ENCODE peak calls at places on chromosomes 16 and 17, in nine cellular contexts. F is coronary artery; S is CD8-positive, alpha-beta T cell; C is neural progenitor cell; L is cardiac muscle cell; G is upper lobe of right lung; O is B cell; Z is cardiac fibroblast; X is endothelial cell of umbilical vein. P is an unnamed sample.

GRCh38 chr16:22375117-22375962 is 921 bp upstream of the CDR2 start:
- DNase-seq in S (no peak), Z (no peak), F (no peak), L (no peak), X (no peak), C (peak), O (no peak), G (no peak), P (no peak)

GRCh38 chr17:13140750-13141149 is 122.9 kb upstream of the ELAC2 start:
- DNase-seq in Z (no peak), O (no peak), C (peak), G (no peak), F (no peak), S (no peak), X (no peak), L (peak), P (no peak)

GRCh38 chr17:2101448-2102257 is 46.8 kb downstream of the HIC1 start:
- DNase-seq in Z (no peak), G (peak), S (peak), F (no peak), L (no peak), X (no peak), C (no peak), O (peak), P (no peak)

GRCh38 chr17:79970576-79971068 is 65.0 kb downstream of the TBC1D16 start:
- DNase-seq in O (peak), C (peak), X (no peak), F (peak), Z (peak), L (peak), G (peak), S (no peak), P (no peak)

GRCh38 chr17:73191443-73192218 is 1.2 kb upstream of the COG1 start:
- DNase-seq in G (peak), L (peak), X (peak), Z (peak), F (no peak), C (peak), O (peak), S (peak), P (peak)

GRCh38 chr17:27608330-27609230 is 22.4 kb upstream of the LGALS9 start:
- DNase-seq in X (no peak), L (no peak), G (no peak), F (no peak), Z (no peak), S (no peak), C (no peak), O (no peak), P (no peak)

GRCh38 chr17:19448341-19449268 is 37.6 kb downstream of the RNF112 start:
- DNase-seq in F (no peak), X (peak), L (peak), Z (peak), G (no peak), O (no peak), C (no peak), S (no peak), P (no peak)

GRCh38 chr17:50565559-50566350 is 5.2 kb downstream of the CACNA1G start:
- DNase-seq in S (no peak), C (peak), G (no peak), O (no peak), L (peak), F (no peak), X (no peak), Z (peak), P (no peak)

GRCh38 chr16:9286930-9287329 is 195.5 kb downstream of the HAPSTR1 start:
- DNase-seq in F (no peak), C (no peak), Z (no peak), O (no peak), L (no peak), G (no peak), X (no peak), S (no peak), P (no peak)

GRCh38 chr17:44222112-44222869 is 2.8 kb upstream of the UBTF start:
- DNase-seq in L (peak), C (peak), X (peak), S (peak), O (peak), Z (peak), G (peak), F (peak), P (peak)

GRCh38 chr17:47895254-47895855 is 681 bp upstream of the SP2 start:
- DNase-seq in F (no peak), L (no peak), C (no peak), O (no peak), Z (peak), X (no peak), S (no peak), G (peak), P (no peak)

GRCh38 chr16:21179126-21179982 is 20.9 kb downstream of the LDAF1 start:
- DNase-seq in X (no peak), S (no peak), L (no peak), C (no peak), O (no peak), G (no peak), F (no peak), Z (no peak), P (no peak)

GRCh38 chr17:66397486-66397885 is 95.1 kb downstream of the PRKCA start:
- DNase-seq in Z (no peak), L (no peak), S (no peak), C (no peak), F (no peak), X (no peak), O (no peak), G (no peak), P (no peak)

GRCh38 chr17:32936894-32937500 is 9.0 kb downstream of the TMEM98 start:
- DNase-seq in S (peak), O (peak), F (no peak), Z (peak), L (peak), C (peak), G (peak), X (peak), P (peak)

GRCh38 chr17:412211-413015 is 59.8 kb upstream of the RPH3AL start:
- DNase-seq in S (peak), Z (peak), F (no peak), O (peak), C (peak), G (no peak), X (peak), L (peak), P (peak)

GRCh38 chr16:24013733-24014645 is 178.2 kb downstream of the PRKCB start:
- DNase-seq in L (no peak), S (peak), G (no peak), O (peak), F (no peak), X (no peak), Z (no peak), C (no peak), P (peak)

GRCh38 chr17:73533127-73533526 is 111.1 kb downstream of the SDK2 start:
- DNase-seq in Z (no peak), G (no peak), X (no peak), L (no peak), F (no peak), C (no peak), S (no peak), O (no peak), P (no peak)

GRCh38 chr17:48814504-48814903 is 2.5 kb downstream of the TTLL6 start:
- DNase-seq in Z (peak), S (peak), G (peak), L (peak), X (peak), O (peak), F (no peak), C (peak), P (peak)

GRCh38 chr17:78226752-78227454 is 4.5 kb upstream of the TMEM235 start:
- DNase-seq in F (no peak), S (no peak), L (no peak), X (peak), Z (no peak), C (no peak), G (no peak), O (no peak), P (no peak)

GRCh38 chr17:44533533-44534246 is 23.6 kb upstream of the FZD2 start:
- DNase-seq in L (peak), S (peak), Z (peak), X (peak), C (peak), O (peak), F (peak), G (peak), P (peak)

GRCh38 chr17:74471341-74471740 is 4.9 kb downstream of the CD300A start:
- DNase-seq in S (no peak), L (no peak), C (no peak), F (no peak), G (no peak), Z (no peak), X (no peak), O (no peak), P (no peak)

GRCh38 chr17:48012151-48012520 is 25.5 kb downstream of the COPZ2 start:
- DNase-seq in O (peak), F (no peak), S (no peak), G (peak), L (peak), Z (no peak), C (peak), X (peak), P (peak)

GRCh38 chr16:79645701-79646100 is 45.2 kb upstream of the MAF start:
- DNase-seq in X (no peak), L (no peak), C (no peak), Z (no peak), O (no peak), S (no peak), F (no peak), G (no peak), P (no peak)

GRCh38 chr17:79223471-79223870 is 148.8 kb downstream of the ENGASE start:
- DNase-seq in O (no peak), Z (no peak), C (peak), L (no peak), G (no peak), F (no peak), X (no peak), S (no peak), P (no peak)

GRCh38 chr16:31698901-31699300 is 171.2 kb downstream of the AHSP start:
- DNase-seq in Z (no peak), X (no peak), L (no peak), O (no peak), F (no peak), C (no peak), S (no peak), G (no peak), P (no peak)

GRCh38 chr16:55559233-55559632 is 7.3 kb upstream of the CAPNS2 start:
- DNase-seq in C (no peak), F (no peak), S (no peak), G (no peak), L (peak), Z (peak), O (no peak), X (peak), P (no peak)

GRCh38 chr17:6435968-6436367 is 1.0 kb upstream of the AIPL1 start:
- DNase-seq in X (peak), Z (peak), C (peak), L (peak), O (no peak), G (peak), F (no peak), S (peak), P (peak)

GRCh38 chr16:85676466-85676865 is 12.3 kb downstream of the GINS2 start:
- DNase-seq in F (no peak), S (no peak), Z (no peak), X (no peak), C (no peak), O (no peak), L (no peak), G (no peak), P (no peak)

GRCh38 chr17:15651001-15651582 is 31.6 kb upstream of the FBXW10B start:
- DNase-seq in C (no peak), G (no peak), X (no peak), F (peak), S (no peak), Z (no peak), L (no peak), O (no peak), P (peak)

GRCh38 chr16:47848481-47849109 is 307.2 kb downstream of the ABCC12 start:
- DNase-seq in O (no peak), F (no peak), C (peak), X (no peak), Z (peak), G (no peak), S (no peak), L (peak), P (no peak)

GRCh38 chr16:69542974-69543373 is 22.8 kb upstream of the NFAT5 start:
- DNase-seq in Z (peak), S (no peak), C (no peak), O (no peak), X (no peak), L (peak), G (no peak), F (no peak), P (no peak)

GRCh38 chr17:80146121-80147034 is 550 bp downstream of the EIF4A3 start:
- DNase-seq in L (peak), G (no peak), C (peak), Z (peak), O (no peak), F (no peak), X (peak), S (no peak), P (no peak)

DNA sequence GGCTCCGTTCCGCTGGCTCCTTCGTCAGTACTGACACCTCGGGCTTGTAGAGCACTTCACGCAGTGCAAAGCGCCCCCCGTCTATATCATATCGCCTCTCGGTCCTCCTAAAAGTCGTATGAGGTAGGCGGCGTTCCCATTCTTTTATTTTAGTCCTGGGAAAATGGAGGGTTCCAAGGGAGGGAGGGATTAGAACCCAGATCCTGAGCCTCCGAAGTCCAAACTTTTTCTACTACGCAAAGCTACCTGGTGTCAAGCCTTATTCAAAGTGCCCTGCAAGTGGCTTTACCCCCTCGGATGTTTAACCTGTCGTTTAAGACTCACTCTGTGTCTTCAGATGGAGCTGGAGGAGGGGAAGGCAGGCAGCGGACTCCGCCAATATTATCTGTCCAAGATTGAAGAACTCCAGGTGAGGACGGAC is 348 bp upstream of the FTSJ3 start:
- DNase-seq in X (no peak), Z (no peak), L (no peak), O (no peak), C (no peak), S (no peak), F (no peak), G (no peak), P (no peak)
- TF ChIP-seq CTCF in X (no peak), Z (no peak), L (no peak), O (peak), C (no peak), S (peak), F (no peak), G (no peak), P (no peak)

GRCh38 chr16:88005148-88005547 is 53.9 kb downstream of the BANP start:
- DNase-seq in O (peak), S (no peak), C (peak), X (no peak), L (no peak), F (no peak), G (no peak), Z (no peak), P (no peak)
- TF ChIP-seq CTCF in O (peak), S (no peak), C (peak), X (peak), L (no peak), F (no peak), G (no peak), Z (peak), P (peak)

DNA sequence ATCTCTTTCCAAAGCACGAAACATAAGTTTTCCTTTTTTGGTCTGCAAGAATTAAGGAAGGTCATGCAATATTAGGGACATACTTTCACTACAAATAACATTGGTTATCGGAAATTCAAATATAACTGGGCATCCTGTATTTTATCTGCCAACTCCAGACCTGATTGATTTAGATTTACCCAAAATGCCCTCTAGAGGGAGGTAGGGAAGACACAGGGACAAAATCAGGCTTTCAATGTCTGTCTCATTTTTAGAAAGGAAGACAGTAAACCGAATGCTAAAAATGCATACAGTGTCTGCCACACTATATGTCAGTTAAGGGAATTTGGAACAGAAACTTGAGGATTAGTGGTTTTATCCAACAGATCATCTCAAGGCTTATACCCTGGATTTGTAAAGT is 161.7 kb upstream of the SOX9 start:
- DNase-seq in X (no peak), F (no peak), C (peak), L (peak), S (no peak), O (no peak), Z (peak), G (no peak), P (no peak)
- TF ChIP-seq CTCF in X (no peak), F (no peak), C (peak), L (peak), S (no peak), O (no peak), Z (peak), G (peak), P (no peak)

GRCh38 chr16:1154291-1154886 is 1.5 kb downstream of the CACNA1H start:
- DNase-seq in O (no peak), S (no peak), L (no peak), C (peak), Z (no peak), F (no peak), X (no peak), G (no peak), P (no peak)

GRCh38 chr16:1153480-1154160 is 714 bp downstream of the CACNA1H start:
- DNase-seq in X (no peak), O (no peak), C (peak), F (no peak), Z (no peak), L (no peak), S (no peak), G (no peak), P (no peak)

GRCh38 chr16:1152123-1152638 is 725 bp upstream of the CACNA1H start:
- DNase-seq in C (peak), S (peak), X (no peak), Z (no peak), G (no peak), L (no peak), O (peak), F (no peak), P (no peak)

GRCh38 chr16:1151424-1152122 is 1.3 kb upstream of the CACNA1H start:
- DNase-seq in X (no peak), O (no peak), G (no peak), C (no peak), S (no peak), L (no peak), F (no peak), Z (no peak), P (no peak)

GRCh38 chr16:1152651-1153259 is at the start of gene CACNA1H:
- DNase-seq in Z (no peak), F (no peak), C (peak), L (no peak), X (no peak), O (no peak), G (no peak), S (peak), P (no peak)
- TF ChIP-seq CTCF in Z (no peak), F (no peak), C (peak), L (no peak), X (peak), O (peak), G (peak), S (peak), P (no peak)

DNA sequence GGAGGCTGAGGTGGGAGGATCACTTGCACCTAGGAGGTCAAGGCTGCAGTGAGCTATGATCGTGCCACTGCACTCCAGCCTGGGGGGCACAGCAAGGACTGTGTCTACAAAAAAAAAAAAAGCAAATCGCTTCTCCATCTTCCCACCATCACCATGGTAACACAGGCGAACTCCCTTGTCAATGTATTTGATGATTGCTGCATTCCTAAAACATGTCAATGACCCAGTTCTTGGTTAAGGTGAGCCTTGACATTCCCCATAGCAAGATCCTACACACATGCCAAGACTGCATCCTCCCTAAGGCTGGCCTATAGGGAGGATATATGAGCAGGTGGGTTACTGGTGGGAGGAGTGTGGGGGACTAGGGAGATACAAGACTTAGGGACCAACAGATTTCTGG is 12.2 kb downstream of the CNTNAP1 start:
- DNase-seq in L (no peak), G (no peak), S (no peak), X (no peak), F (no peak), C (no peak), O (no peak), Z (no peak), P (no peak)
- TF ChIP-seq CTCF in L (no peak), G (no peak), S (no peak), X (no peak), F (no peak), C (no peak), O (no peak), Z (no peak), P (no peak)

DNA sequence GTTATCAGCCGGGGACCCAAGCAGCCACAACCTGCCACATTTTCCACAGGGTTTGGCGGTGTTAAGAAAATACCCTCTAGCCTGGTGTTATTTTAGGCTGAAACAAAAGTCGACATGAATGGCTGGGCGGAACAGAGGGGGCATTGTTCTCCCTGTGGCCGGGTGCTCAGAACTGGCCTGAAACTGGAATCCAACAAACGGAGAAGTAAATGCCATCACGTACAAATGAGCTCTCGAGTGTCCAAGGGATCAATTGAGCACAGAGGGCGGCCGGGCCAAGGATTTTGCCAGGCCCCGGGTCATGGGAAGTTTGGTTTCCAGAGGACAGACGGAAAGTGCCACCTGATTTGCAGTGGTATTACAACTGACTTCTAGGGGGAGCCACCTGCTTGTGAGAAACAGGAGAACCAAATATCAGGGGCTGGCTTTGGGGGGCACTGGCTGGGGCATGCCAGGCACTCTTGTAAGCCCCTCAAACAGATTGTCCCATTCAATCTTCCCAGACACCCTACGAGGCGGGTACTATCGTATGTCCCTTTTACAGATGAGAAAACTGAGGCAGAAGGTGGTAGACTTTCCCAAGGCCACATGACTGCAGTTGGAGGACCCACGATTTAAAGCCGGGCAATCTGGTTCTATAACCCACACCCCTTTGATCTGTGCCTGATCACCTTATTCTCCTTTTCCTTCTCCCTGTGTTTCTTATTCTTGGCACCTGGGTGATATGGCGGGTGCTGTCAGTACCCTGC is 146.1 kb upstream of the IRX3 start:
- DNase-seq in G (no peak), O (no peak), F (no peak), C (peak), L (no peak), X (no peak), Z (no peak), S (no peak), P (no peak)
- TF ChIP-seq CTCF in G (no peak), O (no peak), F (no peak), C (peak), L (no peak), X (no peak), Z (no peak), S (no peak), P (no peak)

P was measured in GM10248.